ENCODE peak calls at places on chromosomes 11 and 22, in six cellular contexts. F is transverse colon, C is T-helper 17 cell, W is mucosa of gallbladder, A is HT1080, G is A549. V is an unnamed sample.

GRCh38 chr11:120344302-120345004 is 8.2 kb downstream of the ARHGEF12 start:
- DNase-seq in F (peak; percentile 18), C (no peak), W (peak; percentile 35), A (peak; percentile 89), G (no peak), V (peak; percentile 75)

GRCh38 chr22:42511401-42511891 is 8.2 kb downstream of the RRP7A start:
- DNase-seq in F (peak; percentile 45), C (no peak), W (no peak), A (no peak), G (no peak), V (no peak)

GRCh38 chr11:46475041-46475925 is 83.7 kb upstream of the CHRM4 start:
- DNase-seq in F (no peak), C (no peak), W (no peak), A (no peak), G (no peak), V (no peak)

GRCh38 chr11:36186340-36186739 is 102.9 kb downstream of the COMMD9 start:
- DNase-seq in F (no peak), C (no peak), W (no peak), A (peak; percentile 11), G (no peak), V (no peak)

GRCh38 chr11:115506909-115507649 is 2.9 kb upstream of the CADM1 start:
- DNase-seq in F (no peak), C (no peak), W (no peak), A (no peak), G (no peak), V (no peak)

GRCh38 chr11:129937592-129938238 is 42.3 kb upstream of the NFRKB start:
- DNase-seq in F (no peak), C (no peak), W (no peak), A (no peak), G (no peak), V (no peak)

GRCh38 chr11:76660533-76661305 is 9.8 kb downstream of the LRRC32 start:
- DNase-seq in F (peak; percentile 6), C (peak; percentile 11), W (no peak), A (no peak), G (no peak), V (no peak)

GRCh38 chr22:39144101-39144815 is 8.2 kb downstream of the CBX7 start:
- DNase-seq in F (peak; percentile 74), C (peak; percentile 39), W (peak; percentile 42), A (peak; percentile 44), G (no peak), V (peak; percentile 69)

GRCh38 chr22:37273126-37273845 is 9.0 kb upstream of the CYTH4 start:
- DNase-seq in F (no peak), C (no peak), W (no peak), A (peak; percentile 55), G (no peak), V (no peak)

GRCh38 chr11:129252621-129253020 is 60.5 kb upstream of the ARHGAP32 start:
- DNase-seq in F (no peak), C (no peak), W (no peak), A (no peak), G (no peak), V (no peak)

GRCh38 chr11:119777940-119778339 is 48.9 kb upstream of the NECTIN1 start:
- DNase-seq in F (no peak), C (no peak), W (no peak), A (no peak), G (no peak), V (no peak)

GRCh38 chr11:127789887-127790286 is 789.3 kb upstream of the KIRREL3 start:
- DNase-seq in F (peak; percentile 30), C (no peak), W (no peak), A (peak; percentile 30), G (no peak), V (no peak)

GRCh38 chr22:22716136-22716535 is 71.7 kb downstream of the GGTLC2 start:
- DNase-seq in F (no peak), C (no peak), W (no peak), A (no peak), G (no peak), V (no peak)

GRCh38 chr22:21009638-21010425 is 5.1 kb upstream of the P2RX6 start:
- DNase-seq in F (peak; percentile 35), C (no peak), W (peak; percentile 58), A (peak; percentile 36), G (no peak), V (peak; percentile 52)

GRCh38 chr22:35230839-35231584 is 26.3 kb upstream of the HMGXB4 start:
- DNase-seq in F (peak; percentile 17), C (no peak), W (no peak), A (peak; percentile 81), G (no peak), V (no peak)

GRCh38 chr11:69008774-69009440 is 4.1 kb downstream of the MRGPRF start:
- DNase-seq in F (peak; percentile 82), C (no peak), W (peak; percentile 91), A (peak; percentile 97), G (peak; percentile 96), V (no peak)